ENCODE peak calls at places on chromosomes 12 and 14, in eight cellular contexts. One of them, this sample, is unnamed.

GRCh38 chr14:89384023-89384422 is 33.0 kb downstream of the FOXN3 start:
- DNase-seq in cardiac muscle cell: no peak
- DNase-seq in prostate gland: no peak
- DNase-seq in CD8-positive, alpha-beta memory T cell: no peak
- DNase-seq in mesenchymal stem cell: no peak
- DNase-seq in IMR-90: no peak
- DNase-seq in GM23248: no peak
- DNase-seq in adipocyte: no peak
- DNase-seq in this sample: no peak

GRCh38 chr14:32635103-32635719 is 303.5 kb upstream of the NPAS3 start:
- DNase-seq in cardiac muscle cell: no peak
- DNase-seq in prostate gland: no peak
- DNase-seq in CD8-positive, alpha-beta memory T cell: no peak
- DNase-seq in mesenchymal stem cell: peak; percentile 77
- DNase-seq in IMR-90: peak; percentile 57
- DNase-seq in GM23248: peak; percentile 76
- DNase-seq in adipocyte: peak; percentile 82
- DNase-seq in this sample: no peak

GRCh38 chr12:123494124-123494843 is 36.3 kb downstream of the SNRNP35 start:
- DNase-seq in cardiac muscle cell: no peak
- DNase-seq in prostate gland: no peak
- DNase-seq in CD8-positive, alpha-beta memory T cell: no peak
- DNase-seq in mesenchymal stem cell: no peak
- DNase-seq in IMR-90: no peak
- DNase-seq in GM23248: no peak
- DNase-seq in adipocyte: no peak
- DNase-seq in this sample: no peak

GRCh38 chr14:104335611-104336010 is 197.2 kb downstream of the KIF26A start:
- DNase-seq in cardiac muscle cell: no peak
- DNase-seq in prostate gland: no peak
- DNase-seq in CD8-positive, alpha-beta memory T cell: no peak
- DNase-seq in mesenchymal stem cell: no peak
- DNase-seq in IMR-90: no peak
- DNase-seq in GM23248: no peak
- DNase-seq in adipocyte: no peak
- DNase-seq in this sample: no peak

GRCh38 chr12:6226002-6226700 is 26.0 kb downstream of the CD9 start:
- DNase-seq in cardiac muscle cell: no peak
- DNase-seq in prostate gland: peak; percentile 91
- DNase-seq in CD8-positive, alpha-beta memory T cell: no peak
- DNase-seq in mesenchymal stem cell: no peak
- DNase-seq in IMR-90: peak; percentile 66
- DNase-seq in GM23248: peak; percentile 79
- DNase-seq in adipocyte: peak; percentile 55
- DNase-seq in this sample: peak; percentile 91

GRCh38 chr14:101872333-101872732 is 92.0 kb upstream of the DYNC1H1 start:
- DNase-seq in cardiac muscle cell: no peak
- DNase-seq in prostate gland: no peak
- DNase-seq in CD8-positive, alpha-beta memory T cell: no peak
- DNase-seq in mesenchymal stem cell: no peak
- DNase-seq in IMR-90: no peak
- DNase-seq in GM23248: no peak
- DNase-seq in adipocyte: no peak
- DNase-seq in this sample: no peak

GRCh38 chr12:97555547-97556200 is 93.1 kb downstream of the RMST start:
- DNase-seq in cardiac muscle cell: no peak
- DNase-seq in prostate gland: no peak
- DNase-seq in CD8-positive, alpha-beta memory T cell: no peak
- DNase-seq in mesenchymal stem cell: peak; percentile 17
- DNase-seq in IMR-90: no peak
- DNase-seq in GM23248: no peak
- DNase-seq in adipocyte: no peak
- DNase-seq in this sample: no peak

GRCh38 chr14:99476864-99477263 is 3.8 kb downstream of the SETD3 start:
- DNase-seq in cardiac muscle cell: no peak
- DNase-seq in prostate gland: no peak
- DNase-seq in CD8-positive, alpha-beta memory T cell: no peak
- DNase-seq in mesenchymal stem cell: peak; percentile 28
- DNase-seq in IMR-90: peak; percentile 47
- DNase-seq in GM23248: peak; percentile 74
- DNase-seq in adipocyte: no peak
- DNase-seq in this sample: no peak

GRCh38 chr14:92460916-92461579 is 52.5 kb upstream of the RIN3 start:
- DNase-seq in cardiac muscle cell: no peak
- DNase-seq in prostate gland: no peak
- DNase-seq in CD8-positive, alpha-beta memory T cell: peak; percentile 17
- DNase-seq in mesenchymal stem cell: peak; percentile 76
- DNase-seq in IMR-90: peak; percentile 82
- DNase-seq in GM23248: peak; percentile 89
- DNase-seq in adipocyte: peak; percentile 53
- DNase-seq in this sample: peak; percentile 62

GRCh38 chr12:46124848-46125619 is 134.7 kb upstream of the SCAF11 start:
- DNase-seq in cardiac muscle cell: peak; percentile 79
- DNase-seq in prostate gland: peak; percentile 52
- DNase-seq in CD8-positive, alpha-beta memory T cell: peak; percentile 53
- DNase-seq in mesenchymal stem cell: peak; percentile 88
- DNase-seq in IMR-90: peak; percentile 87
- DNase-seq in GM23248: peak; percentile 85
- DNase-seq in adipocyte: peak; percentile 91
- DNase-seq in this sample: no peak

GRCh38 chr12:1469063-1469462 is 125.3 kb downstream of the FBXL14 start:
- DNase-seq in cardiac muscle cell: no peak
- DNase-seq in prostate gland: no peak
- DNase-seq in CD8-positive, alpha-beta memory T cell: no peak
- DNase-seq in mesenchymal stem cell: no peak
- DNase-seq in IMR-90: no peak
- DNase-seq in GM23248: no peak
- DNase-seq in adipocyte: no peak
- DNase-seq in this sample: no peak

GRCh38 chr14:53942970-53943750 is 13.5 kb downstream of the BMP4 start:
- DNase-seq in cardiac muscle cell: no peak
- DNase-seq in prostate gland: no peak
- DNase-seq in CD8-positive, alpha-beta memory T cell: no peak
- DNase-seq in mesenchymal stem cell: no peak
- DNase-seq in IMR-90: no peak
- DNase-seq in GM23248: no peak
- DNase-seq in adipocyte: no peak
- DNase-seq in this sample: no peak

GRCh38 chr14:56810341-56810740 is at the start of gene OTX2:
- DNase-seq in cardiac muscle cell: no peak
- DNase-seq in prostate gland: no peak
- DNase-seq in CD8-positive, alpha-beta memory T cell: no peak
- DNase-seq in mesenchymal stem cell: no peak
- DNase-seq in IMR-90: no peak
- DNase-seq in GM23248: no peak
- DNase-seq in adipocyte: no peak
- DNase-seq in this sample: no peak

GRCh38 chr12:91326043-91327027 is 143.7 kb upstream of the DCN start:
- DNase-seq in cardiac muscle cell: peak; percentile 63
- DNase-seq in prostate gland: peak; percentile 25
- DNase-seq in CD8-positive, alpha-beta memory T cell: peak; percentile 18
- DNase-seq in mesenchymal stem cell: peak; percentile 73
- DNase-seq in IMR-90: peak; percentile 75
- DNase-seq in GM23248: peak; percentile 52
- DNase-seq in adipocyte: peak; percentile 90
- DNase-seq in this sample: no peak

GRCh38 chr14:47675489-47676300 is at the start of gene MDGA2:
- DNase-seq in cardiac muscle cell: peak; percentile 71
- DNase-seq in prostate gland: no peak
- DNase-seq in CD8-positive, alpha-beta memory T cell: no peak
- DNase-seq in mesenchymal stem cell: peak; percentile 74
- DNase-seq in IMR-90: no peak
- DNase-seq in GM23248: peak; percentile 29
- DNase-seq in adipocyte: no peak
- DNase-seq in this sample: no peak

GRCh38 chr12:67355428-67356385 is 86.5 kb downstream of the CAND1 start:
- DNase-seq in cardiac muscle cell: peak; percentile 77
- DNase-seq in prostate gland: no peak
- DNase-seq in CD8-positive, alpha-beta memory T cell: peak; percentile 45
- DNase-seq in mesenchymal stem cell: peak; percentile 71
- DNase-seq in IMR-90: peak; percentile 69
- DNase-seq in GM23248: peak; percentile 81
- DNase-seq in adipocyte: peak; percentile 87
- DNase-seq in this sample: no peak

DNA sequence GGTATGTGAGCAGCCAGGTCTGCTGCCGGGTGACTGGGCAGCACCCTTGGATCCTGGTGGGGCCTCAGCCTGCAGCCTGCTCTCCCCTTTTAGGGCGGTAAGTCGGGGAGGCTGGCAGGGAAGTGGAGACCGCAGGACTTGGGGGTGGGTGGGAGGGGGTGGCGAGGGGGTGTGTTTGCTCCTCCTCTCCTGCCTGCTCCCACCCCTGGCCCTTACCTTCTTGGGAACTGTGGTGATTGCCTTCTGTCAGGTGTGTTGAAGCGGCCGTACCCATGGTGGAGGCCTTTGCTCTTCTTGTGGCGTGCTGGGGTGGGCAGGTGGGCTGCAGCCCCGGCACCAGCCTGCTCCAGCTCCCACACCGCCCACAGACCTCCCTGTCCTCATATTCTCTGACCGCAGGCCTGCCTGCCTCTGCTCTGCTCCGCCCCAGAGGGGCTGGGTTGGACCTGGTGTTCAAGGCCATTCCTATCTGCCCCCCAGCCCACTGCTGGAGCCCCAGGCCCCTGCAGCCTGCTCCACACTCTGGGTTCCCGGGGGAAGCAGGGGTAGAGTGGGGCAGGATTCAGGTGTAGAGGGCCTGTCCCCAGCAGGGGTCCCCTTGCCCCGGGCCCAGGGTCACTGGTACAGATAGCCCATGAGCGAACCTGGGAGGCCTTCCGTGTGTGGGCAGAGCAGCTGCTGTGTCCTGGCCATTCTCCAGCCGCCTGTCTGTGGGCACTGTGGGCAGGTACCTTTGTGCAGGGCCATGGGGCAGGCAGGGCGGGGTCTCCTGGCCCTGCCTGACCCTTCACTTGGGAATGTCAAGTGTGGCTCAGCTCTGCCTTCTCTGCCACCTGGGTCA is 5.2 kb downstream of the TEDC1 start:
- DNase-seq in cardiac muscle cell: no peak
- DNase-seq in prostate gland: no peak
- DNase-seq in CD8-positive, alpha-beta memory T cell: no peak
- DNase-seq in mesenchymal stem cell: no peak
- DNase-seq in IMR-90: no peak
- DNase-seq in GM23248: no peak
- DNase-seq in adipocyte: no peak
- DNase-seq in this sample: peak; percentile 39
- H3K9me3 ChIP-seq in cardiac muscle cell: no peaks in the 10 kb centered on the region
- H3K9me3 ChIP-seq in prostate gland: no peaks in the 10 kb centered on the region
- H3K9me3 ChIP-seq in CD8-positive, alpha-beta memory T cell: no peaks in the 10 kb centered on the region
- H3K9me3 ChIP-seq in mesenchymal stem cell: no peaks in the 10 kb centered on the region
- H3K9me3 ChIP-seq in IMR-90: no peaks in the 10 kb centered on the region
- H3K9me3 ChIP-seq in GM23248: no peaks in the 10 kb centered on the region
- H3K9me3 ChIP-seq in adipocyte: no peaks in the 10 kb centered on the region
- H3K9me3 ChIP-seq in this sample: no peaks in the 10 kb centered on the region

GRCh38 chr14:21245813-21246212 is 23.4 kb downstream of the HNRNPC start:
- DNase-seq in cardiac muscle cell: no peak
- DNase-seq in prostate gland: no peak
- DNase-seq in CD8-positive, alpha-beta memory T cell: no peak
- DNase-seq in mesenchymal stem cell: no peak
- DNase-seq in IMR-90: no peak
- DNase-seq in GM23248: no peak
- DNase-seq in adipocyte: no peak
- DNase-seq in this sample: no peak
- H3K36me3 ChIP-seq in cardiac muscle cell: peaks cover 29% of the 10 kb centered on the region
- H3K36me3 ChIP-seq in prostate gland: no peaks in the 10 kb centered on the region
- H3K36me3 ChIP-seq in CD8-positive, alpha-beta memory T cell: peaks cover 41% of the 10 kb centered on the region
- H3K36me3 ChIP-seq in mesenchymal stem cell: peaks cover 85% of the 10 kb centered on the region
- H3K36me3 ChIP-seq in IMR-90: peaks cover 39% of the 10 kb centered on the region
- H3K36me3 ChIP-seq in GM23248: peaks cover 73% of the 10 kb centered on the region
- H3K36me3 ChIP-seq in adipocyte: peaks cover 76% of the 10 kb centered on the region
- H3K36me3 ChIP-seq in this sample: no peaks in the 10 kb centered on the region

DNA sequence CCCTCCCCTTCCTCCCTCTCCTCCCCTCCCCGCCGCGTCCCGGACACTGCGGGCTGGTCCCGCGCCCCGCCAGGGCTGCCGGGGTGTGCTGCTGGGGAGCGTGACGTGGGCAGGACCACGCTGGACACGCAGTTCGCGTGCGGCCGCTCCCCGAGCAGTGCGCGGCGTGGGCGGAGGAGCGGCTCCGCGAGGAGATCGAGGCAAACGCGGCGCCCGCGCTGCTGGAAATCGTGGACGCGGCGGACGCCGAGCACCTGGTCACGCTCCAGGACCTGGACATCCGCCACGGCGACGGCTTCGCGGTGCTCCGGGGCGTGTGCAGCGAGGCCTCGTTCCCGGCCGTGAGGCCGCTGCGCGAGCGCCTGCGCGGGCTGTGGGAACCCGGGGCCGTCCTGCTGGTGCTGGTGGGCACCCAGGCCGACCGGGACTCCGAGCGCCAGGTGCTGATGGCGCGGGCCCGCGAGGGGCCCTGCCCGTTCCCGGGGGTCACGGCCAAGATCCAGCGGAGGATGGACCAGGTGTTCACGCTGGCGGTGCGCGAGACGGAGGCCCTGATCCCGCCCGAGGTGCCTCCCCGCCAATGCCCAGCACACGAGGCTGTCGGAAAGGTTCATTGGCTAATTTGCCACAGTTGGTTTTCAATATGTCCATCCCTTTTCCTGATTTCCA is 84.3 kb downstream of the TNFAIP2 start:
- DNase-seq in cardiac muscle cell: peak; percentile 31
- DNase-seq in prostate gland: no peak
- DNase-seq in CD8-positive, alpha-beta memory T cell: no peak
- DNase-seq in mesenchymal stem cell: peak; percentile 29
- DNase-seq in IMR-90: no peak
- DNase-seq in GM23248: peak; percentile 83
- DNase-seq in adipocyte: peak; percentile 60
- DNase-seq in this sample: peak; percentile 61
- H3K9me3 ChIP-seq in cardiac muscle cell: no peaks in the 10 kb centered on the region
- H3K9me3 ChIP-seq in prostate gland: no peaks in the 10 kb centered on the region
- H3K9me3 ChIP-seq in CD8-positive, alpha-beta memory T cell: peaks cover 11% of the 10 kb centered on the region
- H3K9me3 ChIP-seq in mesenchymal stem cell: no peaks in the 10 kb centered on the region
- H3K9me3 ChIP-seq in IMR-90: peaks cover 21% of the 10 kb centered on the region
- H3K9me3 ChIP-seq in GM23248: no peaks in the 10 kb centered on the region
- H3K9me3 ChIP-seq in adipocyte: no peaks in the 10 kb centered on the region
- H3K9me3 ChIP-seq in this sample: peaks cover 7% of the 10 kb centered on the region

GRCh38 chr12:49038291-49038955 is 19.8 kb upstream of the PRKAG1 start:
- DNase-seq in cardiac muscle cell: no peak
- DNase-seq in prostate gland: no peak
- DNase-seq in CD8-positive, alpha-beta memory T cell: no peak
- DNase-seq in mesenchymal stem cell: no peak
- DNase-seq in IMR-90: no peak
- DNase-seq in GM23248: no peak
- DNase-seq in adipocyte: no peak
- DNase-seq in this sample: no peak

GRCh38 chr12:49039421-49040363 is 20.9 kb downstream of the KMT2D start:
- DNase-seq in cardiac muscle cell: no peak
- DNase-seq in prostate gland: no peak
- DNase-seq in CD8-positive, alpha-beta memory T cell: no peak
- DNase-seq in mesenchymal stem cell: no peak
- DNase-seq in IMR-90: no peak
- DNase-seq in GM23248: no peak
- DNase-seq in adipocyte: no peak
- DNase-seq in this sample: peak; percentile 42

GRCh38 chr12:49037111-49037946 is 18.8 kb upstream of the PRKAG1 start:
- DNase-seq in cardiac muscle cell: no peak
- DNase-seq in prostate gland: no peak
- DNase-seq in CD8-positive, alpha-beta memory T cell: no peak
- DNase-seq in mesenchymal stem cell: no peak
- DNase-seq in IMR-90: no peak
- DNase-seq in GM23248: no peak
- DNase-seq in adipocyte: no peak
- DNase-seq in this sample: peak; percentile 70

GRCh38 chr12:49036029-49036428 is 17.5 kb upstream of the PRKAG1 start:
- DNase-seq in cardiac muscle cell: no peak
- DNase-seq in prostate gland: no peak
- DNase-seq in CD8-positive, alpha-beta memory T cell: no peak
- DNase-seq in mesenchymal stem cell: no peak
- DNase-seq in IMR-90: no peak
- DNase-seq in GM23248: no peak
- DNase-seq in adipocyte: no peak
- DNase-seq in this sample: no peak

GRCh38 chr12:49037947-49038237 is 19.3 kb upstream of the PRKAG1 start:
- DNase-seq in cardiac muscle cell: no peak
- DNase-seq in prostate gland: no peak
- DNase-seq in CD8-positive, alpha-beta memory T cell: no peak
- DNase-seq in mesenchymal stem cell: no peak
- DNase-seq in IMR-90: no peak
- DNase-seq in GM23248: no peak
- DNase-seq in adipocyte: no peak
- DNase-seq in this sample: peak; percentile 31
- H3K36me3 ChIP-seq in cardiac muscle cell: peaks cover 66% of the 10 kb centered on the region
- H3K36me3 ChIP-seq in prostate gland: peaks cover 57% of the 10 kb centered on the region
- H3K36me3 ChIP-seq in CD8-positive, alpha-beta memory T cell: peaks cover 49% of the 10 kb centered on the region
- H3K36me3 ChIP-seq in mesenchymal stem cell: peaks cover 93% of the 10 kb centered on the region
- H3K36me3 ChIP-seq in IMR-90: peaks cover 86% of the 10 kb centered on the region
- H3K36me3 ChIP-seq in GM23248: peaks cover 9% of the 10 kb centered on the region
- H3K36me3 ChIP-seq in adipocyte: peaks cover 94% of the 10 kb centered on the region
- H3K36me3 ChIP-seq in this sample: peaks cover 26% of the 10 kb centered on the region

This sample was measured in aorta.